ENCODE peak calls at places on chromosomes 5 and 9, in five cellular contexts. Q is transverse colon, B is mammary epithelial cell, Y is left lung, J is H1. M is an unnamed sample.
A peak's percentile ranks its signal among the peaks of the same experiment; 100 is the strongest.

GRCh38 chr5:132414634-132415377 is 45.3 kb downstream of the SLC22A5 start:
- DNase-seq in Q (no peak), B (peak; percentile 86), Y (no peak), J (no peak), M (peak; percentile 74)

GRCh38 chr9:6811436-6811835 is 53.7 kb downstream of the KDM4C start:
- DNase-seq in Q (no peak), B (no peak), Y (no peak), J (no peak), M (no peak)

GRCh38 chr5:80077317-80077716 is 42.2 kb downstream of the THBS4 start:
- DNase-seq in Q (no peak), B (no peak), Y (no peak), J (no peak), M (no peak)

GRCh38 chr5:14008819-14009311 is 64.4 kb upstream of the DNAH5 start:
- DNase-seq in Q (no peak), B (no peak), Y (no peak), J (no peak), M (no peak)

GRCh38 chr5:130976491-130976890 is 188.6 kb downstream of the HINT1 start:
- DNase-seq in Q (no peak), B (no peak), Y (no peak), J (no peak), M (no peak)

GRCh38 chr5:7638456-7638855 is 212.5 kb downstream of the CFAP90 start:
- DNase-seq in Q (no peak), B (no peak), Y (no peak), J (no peak), M (no peak)

GRCh38 chr9:34139477-34140146 is 13.1 kb upstream of the DCAF12 start:
- DNase-seq in Q (peak; percentile 16), B (peak; percentile 60), Y (peak; percentile 41), J (no peak), M (no peak)

GRCh38 chr5:169901896-169902295 is 78.4 kb downstream of the INSYN2B start:
- DNase-seq in Q (no peak), B (no peak), Y (no peak), J (no peak), M (no peak)

GRCh38 chr9:115204827-115205506 is 87.0 kb upstream of the TNC start:
- DNase-seq in Q (no peak), B (peak; percentile 92), Y (no peak), J (no peak), M (no peak)

GRCh38 chr9:104927216-104927911 is 591 bp downstream of the ABCA1 start:
- DNase-seq in Q (peak; percentile 44), B (peak; percentile 52), Y (peak; percentile 53), J (peak; percentile 77), M (no peak)

GRCh38 chr5:180130876-180131740 is 59.5 kb upstream of the RNF130 start:
- DNase-seq in Q (no peak), B (no peak), Y (no peak), J (no peak), M (no peak)

GRCh38 chr9:297104-297794 is 82.6 kb downstream of the DOCK8 start:
- DNase-seq in Q (peak; percentile 29), B (peak; percentile 80), Y (peak; percentile 73), J (no peak), M (peak; percentile 16)

GRCh38 chr5:6950250-6950649 is 237.0 kb downstream of the TENT4A start:
- DNase-seq in Q (no peak), B (no peak), Y (no peak), J (no peak), M (no peak)

GRCh38 chr5:122896598-122897282 is 51.3 kb downstream of the SNX24 start:
- DNase-seq in Q (no peak), B (peak; percentile 9), Y (no peak), J (no peak), M (no peak)

GRCh38 chr9:136394312-136395305 is 5.4 kb downstream of the SNAPC4 start:
- DNase-seq in Q (no peak), B (no peak), Y (no peak), J (no peak), M (no peak)

GRCh38 chr5:149345892-149346222 is 558 bp downstream of the GRPEL2 start:
- DNase-seq in Q (no peak), B (no peak), Y (no peak), J (no peak), M (no peak)

GRCh38 chr5:82549263-82549662 is 271.1 kb upstream of the RPS23 start:
- DNase-seq in Q (no peak), B (no peak), Y (no peak), J (no peak), M (no peak)

GRCh38 chr9:69307446-69308216 is 17.4 kb upstream of the ENTREP1 start:
- DNase-seq in Q (no peak), B (no peak), Y (peak; percentile 34), J (peak; percentile 62), M (no peak)

GRCh38 chr9:133257398-133258053 is 17.5 kb downstream of the ABO start:
- DNase-seq in Q (no peak), B (no peak), Y (no peak), J (no peak), M (no peak)

GRCh38 chr9:75937859-75938258 is 47.4 kb downstream of the PCSK5 start:
- DNase-seq in Q (no peak), B (no peak), Y (no peak), J (no peak), M (no peak)

GRCh38 chr5:157934600-157934999 is 75.7 kb upstream of the CLINT1 start:
- DNase-seq in Q (no peak), B (no peak), Y (no peak), J (no peak), M (no peak)

GRCh38 chr9:133261753-133262120 is 13.3 kb downstream of the ABO start:
- DNase-seq in Q (no peak), B (no peak), Y (no peak), J (no peak), M (peak; percentile 21)

GRCh38 chr9:135144581-135145108 is 57.2 kb downstream of the OLFM1 start:
- DNase-seq in Q (no peak), B (no peak), Y (no peak), J (no peak), M (no peak)

GRCh38 chr9:37348917-37349316 is 73.6 kb upstream of the GRHPR start:
- DNase-seq in Q (no peak), B (no peak), Y (no peak), J (no peak), M (no peak)

GRCh38 chr9:137506274-137506673 is 43.9 kb downstream of the PNPLA7 start:
- DNase-seq in Q (no peak), B (no peak), Y (no peak), J (no peak), M (no peak)

DNA sequence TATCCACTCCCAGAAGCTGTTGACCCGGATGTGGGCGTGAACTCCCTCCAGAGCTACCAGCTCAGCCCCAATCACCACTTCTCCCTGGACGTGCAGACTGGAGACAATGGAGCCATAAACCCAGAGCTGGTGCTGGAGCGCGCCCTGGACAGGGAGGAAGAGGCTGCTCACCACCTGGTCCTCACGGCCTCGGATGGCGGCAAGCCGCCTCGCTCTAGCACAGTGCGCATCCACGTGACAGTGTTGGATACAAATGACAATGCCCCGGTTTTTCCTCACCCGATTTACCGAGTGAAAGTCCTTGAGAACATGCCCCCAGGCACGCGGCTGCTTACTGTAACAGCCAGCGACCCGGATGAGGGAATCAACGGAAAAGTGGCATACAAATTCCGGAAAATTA is 834 bp downstream of the PCDHGA8 start:
- DNase-seq in Q (no peak), B (no peak), Y (no peak), J (no peak), M (no peak)
- H3K9me3 ChIP-seq in Q (peaks cover 62% of the 10 kb centered on the region), B (peaks cover 41% of the 10 kb centered on the region), Y (peaks cover 74% of the 10 kb centered on the region), J (peaks cover 56% of the 10 kb centered on the region), M (peaks cover 78% of the 10 kb centered on the region)

DNA sequence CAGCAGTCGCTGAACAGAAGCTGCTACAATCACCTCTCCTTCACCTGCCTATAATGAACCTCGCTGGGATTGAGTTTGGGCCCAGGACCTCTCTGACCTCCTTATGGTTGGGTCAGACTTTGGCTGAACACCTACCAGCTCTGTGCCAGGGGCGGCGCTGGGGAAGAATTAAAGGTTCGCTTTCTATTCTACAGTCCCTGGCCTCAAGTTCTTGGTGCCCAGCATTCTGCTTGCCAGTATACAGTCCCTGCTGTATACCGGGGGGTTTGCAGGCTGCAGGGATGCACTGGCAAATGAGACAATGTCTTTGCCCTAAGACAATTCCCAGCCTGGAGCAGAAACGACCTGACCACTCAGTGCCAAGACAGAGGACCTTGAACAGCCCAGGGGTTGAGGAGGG is 930 bp upstream of the STRBP start:
- DNase-seq in Q (no peak), B (no peak), Y (no peak), J (no peak), M (no peak)
- H3K27ac ChIP-seq in Q (peak overlapping the region; percentile 89), B (no peak overlapping the region), Y (no peak overlapping the region), J (no peak overlapping the region), M (no peak overlapping the region)

GRCh38 chr5:153613143-153613542 is 122.7 kb downstream of the GRIA1 start:
- DNase-seq in Q (no peak), B (no peak), Y (no peak), J (no peak), M (no peak)
- H3K9me3 ChIP-seq in Q (no peaks in the 10 kb centered on the region), B (no peaks in the 10 kb centered on the region), Y (no peaks in the 10 kb centered on the region), J (no peaks in the 10 kb centered on the region), M (no peaks in the 10 kb centered on the region)

DNA sequence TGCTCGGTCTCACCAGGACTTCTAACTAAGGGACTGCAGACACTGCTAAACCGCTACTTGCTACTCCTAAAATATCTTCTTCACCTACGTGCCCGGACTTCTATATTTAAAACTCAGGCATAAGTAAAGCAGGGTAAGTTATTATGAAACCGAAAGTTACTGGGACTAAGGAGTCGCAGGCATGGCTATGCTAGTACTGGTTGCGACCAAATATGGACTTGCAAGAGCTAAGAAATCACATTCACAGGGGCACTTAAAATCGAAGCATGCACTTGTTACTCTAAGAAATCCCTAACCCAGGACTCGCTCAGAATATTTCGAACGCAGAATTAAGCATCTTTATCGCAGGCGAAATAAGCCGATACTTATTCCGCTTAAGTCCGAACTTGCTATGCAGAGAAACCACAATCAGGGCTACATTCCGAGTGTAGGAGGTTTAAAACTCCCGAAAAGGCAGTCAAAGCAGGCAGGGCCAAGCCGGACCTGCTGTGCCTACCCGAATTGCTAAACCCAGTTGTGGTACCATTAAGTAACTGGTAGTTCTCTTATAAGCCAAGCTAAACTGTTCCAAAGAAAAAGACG is 2.1 kb downstream of the ANXA2R start:
- DNase-seq in Q (peak; percentile 20), B (peak; percentile 55), Y (no peak), J (no peak), M (no peak)
- H3K27ac ChIP-seq in Q (peak overlapping the region; percentile 91), B (peak overlapping the region; percentile 9), Y (peak overlapping the region; percentile 97), J (no peak overlapping the region), M (peak overlapping the region; percentile 21)

GRCh38 chr5:25006734-25007133 is 362.0 kb upstream of the CDH10 start:
- DNase-seq in Q (no peak), B (peak; percentile 5), Y (no peak), J (no peak), M (no peak)
- H3K9me3 ChIP-seq in Q (no peaks in the 10 kb centered on the region), B (peaks cover 2% of the 10 kb centered on the region), Y (peaks cover 3% of the 10 kb centered on the region), J (no peaks in the 10 kb centered on the region), M (no peaks in the 10 kb centered on the region)

GRCh38 chr5:137828664-137829063 is 39.0 kb upstream of the MYOT start:
- DNase-seq in Q (no peak), B (no peak), Y (no peak), J (no peak), M (no peak)
- H3K27ac ChIP-seq in Q (no peak overlapping the region), B (no peak overlapping the region), Y (no peak overlapping the region), J (no peak overlapping the region), M (peak overlapping the region; percentile 83)

GRCh38 chr5:141319202-141319601 is 1.4 kb downstream of the TAF7 start:
- DNase-seq in Q (no peak), B (no peak), Y (no peak), J (no peak), M (no peak)
- H3K9me3 ChIP-seq in Q (peaks cover 66% of the 10 kb centered on the region), B (peaks cover 51% of the 10 kb centered on the region), Y (peaks cover 97% of the 10 kb centered on the region), J (peaks cover 27% of the 10 kb centered on the region), M (peaks cover 85% of the 10 kb centered on the region)